ENCODE peak calls at places on chromosomes 12 and 14, in six cellular contexts. W, V, F, Y, G and C are unnamed samples.

GRCh38 chr12:122942609-122943008 is 23.7 kb downstream of the ABCB9 start:
- DNase-seq in W (no peak), Y (no peak), F (no peak), G (peak), V (no peak), C (no peak)

GRCh38 chr14:22622220-22622619 is 21.9 kb downstream of the OR6J1 start:
- DNase-seq in Y (no peak), V (no peak), F (no peak), G (no peak), W (no peak), C (no peak)

GRCh38 chr14:34826661-34827060 is 48.5 kb downstream of the BAZ1A start:
- DNase-seq in Y (no peak), G (peak), F (no peak), W (no peak), V (no peak), C (no peak)

GRCh38 chr12:125029756-125030358 is 35.4 kb upstream of the AACS start:
- DNase-seq in F (no peak), V (no peak), G (no peak), Y (no peak), W (no peak), C (no peak)

GRCh38 chr14:106605548-106606448 is 1079.4 kb downstream of the TMEM121 start:
- DNase-seq in F (peak), Y (peak), V (no peak), W (no peak), G (no peak), C (no peak)

GRCh38 chr12:96786808-96787207 is 120.2 kb upstream of the NEDD1 start:
- DNase-seq in F (no peak), V (no peak), Y (no peak), G (no peak), W (no peak), C (no peak)

GRCh38 chr12:75389061-75389460 is 1.8 kb upstream of the GLIPR1L2 start:
- DNase-seq in G (peak), W (no peak), Y (no peak), V (no peak), F (no peak), C (no peak)

GRCh38 chr12:132966676-132967415 is 10.7 kb upstream of the ZNF605 start:
- DNase-seq in F (no peak), V (no peak), G (no peak), W (no peak), Y (no peak), C (no peak)

GRCh38 chr12:60191271-60191670 is 595.4 kb downstream of the SLC16A7 start:
- DNase-seq in F (no peak), Y (no peak), G (no peak), V (no peak), W (no peak), C (no peak)

GRCh38 chr14:41235466-41235865 is 371.2 kb upstream of the LRFN5 start:
- DNase-seq in G (no peak), Y (no peak), V (no peak), F (no peak), W (no peak), C (no peak)

GRCh38 chr12:116130431-116130830 is 147.1 kb downstream of the MED13L start:
- DNase-seq in W (no peak), V (no peak), F (no peak), G (peak), Y (no peak), C (no peak)

GRCh38 chr12:62466596-62467411 is at the start of gene MON2:
- DNase-seq in Y (peak), G (peak), W (peak), V (peak), F (peak), C (peak)

GRCh38 chr12:126772171-126772864 is 1494.7 kb upstream of the TMEM132C start:
- DNase-seq in Y (peak), W (no peak), V (no peak), G (no peak), F (no peak), C (no peak)

GRCh38 chr12:56880416-56881035 is 53.7 kb downstream of the SDR9C7 start:
- DNase-seq in F (no peak), W (no peak), G (peak), V (no peak), Y (no peak), C (no peak)

GRCh38 chr12:124240493-124240892 is 54.4 kb upstream of the RFLNA start:
- DNase-seq in V (no peak), G (no peak), F (no peak), W (no peak), Y (no peak), C (no peak)

GRCh38 chr12:59317598-59317997 is 278.2 kb upstream of the SLC16A7 start:
- DNase-seq in V (no peak), G (no peak), Y (no peak), F (no peak), W (no peak), C (no peak)

GRCh38 chr14:33315217-33315616 is 376.5 kb downstream of the NPAS3 start:
- DNase-seq in F (no peak), V (no peak), G (no peak), W (no peak), Y (no peak), C (no peak)

GRCh38 chr12:76113800-76114757 is 29.6 kb upstream of the NAP1L1 start:
- DNase-seq in V (no peak), G (peak), Y (no peak), W (no peak), F (no peak), C (no peak)

GRCh38 chr14:100544506-100545141 is 42.6 kb downstream of the BEGAIN start:
- DNase-seq in G (no peak), W (no peak), V (no peak), F (no peak), Y (no peak), C (no peak)

GRCh38 chr14:23068792-23069412 is 11.6 kb upstream of the CDH24 start:
- DNase-seq in Y (peak), W (no peak), V (peak), G (peak), F (no peak), C (no peak)

GRCh38 chr14:101965145-101965531 is 765 bp downstream of the DYNC1H1 start:
- DNase-seq in F (peak), W (peak), G (peak), Y (peak), V (peak), C (peak)

GRCh38 chr12:52202361-52203078 is 10.7 kb upstream of the KRT80 start:
- DNase-seq in W (no peak), G (no peak), V (no peak), F (peak), Y (no peak), C (no peak)

GRCh38 chr12:93020225-93020997 is 91.3 kb upstream of the EEA1 start:
- DNase-seq in F (no peak), V (no peak), Y (no peak), W (no peak), G (no peak), C (no peak)

GRCh38 chr14:45251912-45252311 is 1.1 kb downstream of the MIS18BP1 start:
- DNase-seq in Y (no peak), G (peak), W (no peak), V (no peak), F (peak), C (no peak)

GRCh38 chr14:70780396-70781075 is 28.8 kb downstream of the MAP3K9 start:
- DNase-seq in Y (no peak), V (no peak), G (no peak), F (peak), W (no peak), C (no peak)

GRCh38 chr12:1350934-1351240 is 243.5 kb downstream of the FBXL14 start:
- DNase-seq in Y (no peak), V (no peak), F (no peak), W (no peak), G (no peak), C (no peak)

GRCh38 chr14:81535399-81536124 is 1.9 kb upstream of the SEL1L start:
- DNase-seq in W (no peak), G (no peak), F (no peak), Y (no peak), V (no peak), C (no peak)

GRCh38 chr14:88437659-88438058 is 52.2 kb downstream of the SPATA7 start:
- DNase-seq in F (no peak), V (no peak), Y (no peak), G (no peak), W (no peak), C (no peak)

GRCh38 chr14:56774503-56774902 is 35.8 kb downstream of the OTX2 start:
- DNase-seq in W (no peak), Y (no peak), G (no peak), F (no peak), V (no peak), C (no peak)

GRCh38 chr14:68783408-68784297 is 9.2 kb downstream of the ZFP36L1 start:
- DNase-seq in W (no peak), G (no peak), Y (no peak), V (no peak), F (no peak), C (no peak)

GRCh38 chr12:66279127-66279712 is 23.1 kb upstream of the HELB start:
- DNase-seq in F (peak), Y (no peak), G (peak), W (no peak), V (no peak), C (no peak)